ENCODE peak calls at places on chromosome 11, in five cellular contexts. G is iris pigment epithelial cell, K is KG1, X is T follicular helper cell, N is mesothelial cell of epicardium. R is an unnamed sample.

GRCh38 chr11:123451183-123451907 is 21.3 kb downstream of the GRAMD1B start:
- DNase-seq in G (no peak), K (no peak), X (no peak), N (no peak), R (no peak)

GRCh38 chr11:11390068-11390775 is 37.2 kb upstream of the CSNK2A3 start:
- DNase-seq in G (no peak), K (no peak), X (no peak), N (no peak), R (no peak)

GRCh38 chr11:8083088-8083395 is 2.0 kb downstream of the TUB start:
- DNase-seq in G (no peak), K (no peak), X (no peak), N (no peak), R (no peak)

GRCh38 chr11:66221726-66222236 is 46.7 kb upstream of the RAB1B start:
- DNase-seq in G (peak; percentile 51), K (no peak), X (no peak), N (no peak), R (no peak)

GRCh38 chr11:90250970-90251369 is 28.1 kb upstream of the CHORDC1 start:
- DNase-seq in G (no peak), K (peak; percentile 75), X (no peak), N (no peak), R (no peak)

GRCh38 chr11:74018331-74019005 is 9.6 kb upstream of the UCP3 start:
- DNase-seq in G (peak; percentile 95), K (no peak), X (no peak), N (no peak), R (no peak)

GRCh38 chr11:33542921-33543320 is 157.7 kb downstream of the C11orf91 start:
- DNase-seq in G (peak; percentile 55), K (no peak), X (peak; percentile 16), N (peak; percentile 61), R (peak; percentile 66)

GRCh38 chr11:126366064-126366822 is 10.8 kb downstream of the ST3GAL4 start:
- DNase-seq in G (no peak), K (no peak), X (no peak), N (no peak), R (no peak)